ENCODE peak calls at places on chromosomes 5 and 9, in eight cellular contexts. F, Z, Q, G, J, T, L and P are unnamed samples.

GRCh38 chr5:177389368-177390169 is 5.3 kb downstream of the SLC34A1 start:
- DNase-seq in F (peak), Z (peak), Q (peak), G (no peak), J (no peak), T (no peak), L (peak), P (peak)

GRCh38 chr5:33205727-33206410 is 234.9 kb upstream of the TARS1 start:
- DNase-seq in F (peak), Z (peak), Q (no peak), G (no peak), J (no peak), T (no peak), L (no peak), P (no peak)

GRCh38 chr9:136804509-136805206 is 3.1 kb upstream of the RABL6 start:
- DNase-seq in F (no peak), Z (no peak), Q (no peak), G (no peak), J (no peak), T (no peak), L (no peak), P (no peak)

GRCh38 chr5:126793097-126793496 is 16.2 kb downstream of the LMNB1 start:
- DNase-seq in F (no peak), Z (no peak), Q (no peak), G (no peak), J (no peak), T (no peak), L (no peak), P (no peak)

GRCh38 chr9:137390553-137391410 is 32.2 kb downstream of the EXD3 start:
- DNase-seq in F (no peak), Z (no peak), Q (no peak), G (peak), J (peak), T (peak), L (no peak), P (no peak)

GRCh38 chr9:129317179-129318011 is 139.3 kb upstream of the IER5L start:
- DNase-seq in F (peak), Z (peak), Q (peak), G (no peak), J (no peak), T (peak), L (peak), P (no peak)

GRCh38 chr9:715743-716400 is 125.6 kb upstream of the DMRT1 start:
- DNase-seq in F (peak), Z (peak), Q (peak), G (no peak), J (peak), T (no peak), L (no peak), P (peak)

GRCh38 chr5:173790177-173790719 is 97.9 kb upstream of the CPEB4 start:
- DNase-seq in F (no peak), Z (no peak), Q (no peak), G (no peak), J (no peak), T (no peak), L (no peak), P (no peak)

GRCh38 chr5:99553411-99553810 is 624.6 kb upstream of the CHD1 start:
- DNase-seq in F (no peak), Z (no peak), Q (no peak), G (no peak), J (no peak), T (no peak), L (no peak), P (no peak)

GRCh38 chr9:6014668-6015270 is 655 bp downstream of the RANBP6 start:
- DNase-seq in F (peak), Z (peak), Q (peak), G (no peak), J (no peak), T (no peak), L (no peak), P (peak)

GRCh38 chr5:123440456-123440855 is 17.3 kb upstream of the CEP120 start:
- DNase-seq in F (no peak), Z (no peak), Q (no peak), G (no peak), J (no peak), T (no peak), L (no peak), P (no peak)

GRCh38 chr9:36914212-36914577 is 119.9 kb downstream of the PAX5 start:
- DNase-seq in F (no peak), Z (no peak), Q (no peak), G (no peak), J (no peak), T (no peak), L (no peak), P (no peak)